ENCODE peak calls at places on chromosomes 4 and X, in five cellular contexts. X, C, B, P and H are unnamed samples.

GRCh38 chr4:167715176-167715575 is 377.2 kb upstream of the ANXA10 start:
- DNase-seq in P (no peak), X (no peak), B (no peak), C (no peak), H (no peak)

GRCh38 chr4:176525576-176525975 is 205.8 kb downstream of the SPCS3 start:
- DNase-seq in B (no peak), X (no peak), C (no peak), P (no peak), H (no peak)

GRCh38 chr4:26611879-26612278 is 28.0 kb downstream of the TBC1D19 start:
- DNase-seq in B (no peak), C (no peak), P (no peak), X (no peak), H (no peak)

GRCh38 chr4:74331944-74332343 is 23.7 kb downstream of the EPGN start:
- DNase-seq in B (no peak), P (no peak), X (no peak), C (no peak), H (no peak)

GRCh38 chr4:81195475-81195874 is 19.5 kb downstream of the PRKG2 start:
- DNase-seq in X (no peak), P (no peak), C (no peak), B (no peak), H (no peak)

GRCh38 chr4:139484861-139485311 is 31.0 kb downstream of the RAB33B start:
- DNase-seq in B (no peak), X (no peak), C (no peak), P (no peak), H (no peak)

GRCh38 chrX:68833855-68834331 is 5.1 kb downstream of the EFNB1 start:
- DNase-seq in X (peak), P (no peak), C (no peak), B (no peak), H (no peak)

GRCh38 chrX:130726661-130727060 is 176.3 kb downstream of the ENOX2 start:
- DNase-seq in C (no peak), B (no peak), X (no peak), P (no peak), H (no peak)

GRCh38 chrX:107849747-107850478 is 24.2 kb downstream of the MID2 start:
- DNase-seq in X (no peak), B (no peak), C (no peak), P (no peak), H (no peak)

GRCh38 chr4:11722218-11722617 is 293.5 kb upstream of the HS3ST1 start:
- DNase-seq in P (no peak), C (no peak), B (no peak), X (no peak), H (no peak)

GRCh38 chr4:34791224-34791623 is 1453.1 kb downstream of the ARAP2 start:
- DNase-seq in B (no peak), C (no peak), P (no peak), X (no peak), H (no peak)

GRCh38 chr4:152385551-152385950 is 150.3 kb downstream of the FBXW7 start:
- DNase-seq in X (no peak), C (no peak), B (no peak), P (no peak), H (no peak)

GRCh38 chr4:123168812-123169211 is 227.8 kb upstream of the SPRY1 start:
- DNase-seq in X (no peak), C (no peak), B (no peak), P (no peak), H (no peak)

GRCh38 chr4:137819964-137820383 is 287.7 kb upstream of the PCDH18 start:
- DNase-seq in B (peak), C (no peak), X (no peak), P (no peak), H (peak)

GRCh38 chr4:43242611-43243010 is 350.1 kb downstream of the GRXCR1 start:
- DNase-seq in P (no peak), C (no peak), B (no peak), X (no peak), H (no peak)

GRCh38 chr4:157128395-157128794 is 52.4 kb downstream of the GLRB start:
- DNase-seq in C (no peak), P (no peak), B (peak), X (no peak), H (no peak)

GRCh38 chr4:168877779-168878491 is 132.1 kb downstream of the CBR4 start:
- DNase-seq in C (peak), B (no peak), X (no peak), P (peak), H (no peak)

GRCh38 chr4:183634086-183634485 is 24.9 kb downstream of the RWDD4 start:
- DNase-seq in C (no peak), P (no peak), X (no peak), B (no peak), H (no peak)

GRCh38 chrX:75337525-75337924 is 63.6 kb downstream of the UPRT start:
- DNase-seq in X (no peak), P (no peak), B (no peak), C (no peak), H (no peak)

GRCh38 chr4:164779811-164780216 is 25.9 kb downstream of the SMIM31 start:
- DNase-seq in X (no peak), P (no peak), C (no peak), B (no peak), H (peak)

GRCh38 chrX:22429704-22430103 is 157.0 kb downstream of the CBLL2 start:
- DNase-seq in X (no peak), C (no peak), P (no peak), B (no peak), H (no peak)

GRCh38 chr4:89251396-89251795 is 56.2 kb downstream of the GPRIN3 start:
- DNase-seq in B (no peak), P (no peak), X (no peak), C (no peak), H (no peak)

GRCh38 chrX:47518105-47518504 is 35.1 kb upstream of the ZNF41 start:
- DNase-seq in P (no peak), X (no peak), B (no peak), C (no peak), H (no peak)

GRCh38 chr4:89216866-89217265 is 90.7 kb downstream of the GPRIN3 start:
- DNase-seq in P (no peak), C (no peak), B (no peak), X (no peak), H (no peak)

GRCh38 chr4:2042207-2042946 is 16.8 kb upstream of the NAT8L start:
- DNase-seq in X (no peak), P (no peak), B (no peak), C (no peak), H (no peak)

GRCh38 chr4:8922481-8922880 is 50.8 kb upstream of the HMX1 start:
- DNase-seq in X (no peak), P (no peak), B (no peak), C (no peak), H (no peak)

GRCh38 chr4:79397951-79398350 is 10.1 kb downstream of the GK2 start:
- DNase-seq in P (no peak), B (no peak), X (no peak), C (no peak), H (no peak)
- H3K4me3 ChIP-seq in P (no peak), B (no peak), X (no peak), C (no peak), H (no peak)

GRCh38 chrX:45238489-45238888 is 37.8 kb upstream of the DIPK2B start:
- DNase-seq in C (no peak), X (no peak), B (no peak), P (no peak), H (no peak)

DNA sequence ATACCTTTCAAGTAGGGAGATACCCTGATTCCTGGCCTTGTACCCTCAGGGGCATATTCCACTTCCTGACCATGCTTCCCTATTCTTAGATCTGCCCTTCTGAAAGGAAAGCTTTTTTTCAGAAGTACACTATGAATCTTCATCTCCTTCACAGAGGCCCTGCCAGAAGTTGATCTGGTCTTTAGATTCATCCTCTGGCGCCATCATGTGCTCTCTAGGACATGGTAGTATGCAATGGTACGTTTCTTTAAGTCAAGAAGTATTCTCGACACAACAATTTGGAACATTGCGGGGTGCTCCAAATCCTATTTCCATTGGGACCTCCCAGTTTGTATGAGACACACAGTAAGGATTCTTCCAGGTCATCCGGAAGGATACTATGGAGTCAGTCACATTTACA is 39.7 kb upstream of the DIPK2B start:
- DNase-seq in B (no peak), P (no peak), C (no peak), X (no peak), H (no peak)
- TF ChIP-seq CTCF in B (no peak), P (no peak), C (no peak), X (no peak), H (no peak)

GRCh38 chrX:10028283-10029104 is 61.3 kb downstream of the CLDN34 start:
- DNase-seq in B (no peak), P (no peak), C (no peak), X (peak), H (no peak)
- H3K4me3 ChIP-seq in B (no peak), P (no peak), C (no peak), X (no peak), H (no peak)

DNA sequence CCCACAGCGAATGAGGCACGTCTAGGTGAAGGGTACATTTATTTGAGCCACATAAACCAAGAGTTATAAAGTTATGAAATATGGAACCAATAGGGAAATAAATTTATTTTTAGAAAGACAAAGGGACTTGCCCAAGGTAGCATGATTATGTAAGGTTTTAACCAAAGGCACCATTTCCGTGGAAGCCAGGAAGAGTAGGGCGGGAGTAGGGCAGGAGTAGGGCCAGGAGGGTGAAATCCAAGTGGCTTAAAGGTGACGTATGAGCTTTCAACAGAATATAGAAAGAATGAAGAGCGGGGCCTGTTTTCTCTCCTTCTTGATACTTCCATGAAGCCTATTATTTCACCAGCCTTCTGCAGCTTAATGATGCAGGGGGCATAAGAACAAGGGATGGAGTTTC is 91.7 kb upstream of the PNPLA4 start:
- DNase-seq in B (no peak), X (no peak), P (no peak), C (no peak), H (no peak)
- TF ChIP-seq CTCF in B (no peak), X (no peak), P (no peak), C (no peak), H (no peak)

DNA sequence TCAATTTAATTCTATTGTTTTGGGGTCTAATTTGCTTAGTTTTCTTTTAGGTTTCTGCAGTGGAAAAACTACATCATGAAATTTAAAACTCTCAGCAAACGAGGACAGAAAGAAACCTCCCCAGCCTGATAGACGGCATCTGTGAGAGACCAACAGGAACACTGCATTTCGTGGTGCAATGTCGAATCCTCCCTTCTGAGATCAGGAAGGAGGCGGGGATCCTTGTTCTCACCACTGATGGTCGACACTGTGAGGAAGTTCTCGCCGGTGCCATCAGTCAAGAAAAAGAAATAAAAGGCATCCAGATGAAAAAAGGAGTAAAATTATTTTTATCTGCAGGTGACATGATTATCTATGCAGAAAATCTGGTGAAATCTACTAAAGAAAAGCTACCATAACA is 16.5 kb downstream of the GAK start:
- DNase-seq in X (peak), C (no peak), P (no peak), B (no peak), H (no peak)
- H3K4me3 ChIP-seq in X (no peak), C (no peak), P (no peak), B (no peak), H (no peak)

DNA sequence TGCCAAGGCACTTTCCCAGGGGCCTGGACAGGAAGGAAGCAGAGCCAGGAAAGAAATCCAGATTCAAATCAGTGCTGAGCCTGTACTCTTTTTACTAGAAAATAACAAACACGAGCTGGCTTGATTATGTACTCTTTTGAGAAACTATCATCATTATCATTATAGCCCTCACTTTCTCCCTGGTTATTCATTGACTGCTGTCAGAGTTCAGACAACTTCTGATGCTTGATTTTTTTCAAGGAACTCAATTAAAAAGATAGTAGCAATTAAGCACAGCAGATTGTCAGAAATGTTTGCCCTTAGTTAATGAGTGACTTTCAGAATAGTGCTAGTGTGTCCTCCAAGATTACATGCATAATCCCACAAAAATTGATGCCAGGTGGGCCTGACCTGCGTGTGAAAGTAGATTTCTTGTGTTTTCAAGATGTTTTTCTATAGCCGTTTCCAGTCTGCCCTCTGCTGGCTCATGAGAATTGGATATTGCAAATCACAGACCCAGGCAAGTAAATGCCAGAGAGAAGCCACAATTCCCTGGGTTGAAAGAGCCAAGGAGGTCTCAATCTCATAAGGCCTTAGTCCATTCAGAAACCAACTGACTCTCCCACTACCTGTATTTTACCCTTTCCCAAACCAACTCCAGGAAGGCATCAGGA is 14.3 kb upstream of the PNPLA4 start:
- DNase-seq in X (no peak), C (no peak), P (no peak), B (no peak), H (no peak)
- TF ChIP-seq CTCF in X (no peak), C (peak), P (no peak), B (peak), H (peak)